ENCODE peak calls at places on chromosome 6, in six cellular contexts. W is nephron progenitor cell, G is glutamatergic neuron, N is AG09309, C is fibroblast of lung, R is Caco-2. S is an unnamed sample.

GRCh38 chr6:145836170-145836569 is 21.6 kb upstream of the FBXO30 start:
- DNase-seq in W (no peak), G (no peak), N (no peak), C (peak; percentile 57), R (no peak), S (no peak)

GRCh38 chr6:3913077-3913957 is 64.1 kb downstream of the FAM50B start:
- DNase-seq in W (no peak), G (no peak), N (peak; percentile 96), C (peak; percentile 99), R (peak; percentile 73), S (peak; percentile 89)

GRCh38 chr6:148980234-148980633 is 233.4 kb downstream of the UST start:
- DNase-seq in W (no peak), G (no peak), N (no peak), C (peak; percentile 55), R (no peak), S (no peak)

GRCh38 chr6:16108996-16109658 is 19.8 kb upstream of the MYLIP start:
- DNase-seq in W (no peak), G (no peak), N (no peak), C (no peak), R (no peak), S (no peak)

GRCh38 chr6:17281497-17282481 is 628 bp downstream of the RBM24 start:
- DNase-seq in W (peak; percentile 8), G (peak; percentile 32), N (no peak), C (peak; percentile 40), R (no peak), S (no peak)

GRCh38 chr6:102356170-102356569 is 962.7 kb downstream of the GRIK2 start:
- DNase-seq in W (no peak), G (no peak), N (no peak), C (no peak), R (no peak), S (no peak)

GRCh38 chr6:18293192-18293904 is 29.0 kb upstream of the DEK start:
- DNase-seq in W (no peak), G (no peak), N (peak; percentile 59), C (peak; percentile 45), R (no peak), S (no peak)

GRCh38 chr6:73704260-73704659 is 8.3 kb downstream of the CD109 start:
- DNase-seq in W (no peak), G (no peak), N (peak; percentile 95), C (peak; percentile 99), R (peak; percentile 10), S (peak; percentile 86)

GRCh38 chr6:127865108-127865507 is 35.8 kb downstream of the THEMIS start:
- DNase-seq in W (no peak), G (no peak), N (no peak), C (no peak), R (peak; percentile 4), S (no peak)

GRCh38 chr6:98977606-98978292 is 30.0 kb upstream of the FBXL4 start:
- DNase-seq in W (no peak), G (no peak), N (no peak), C (no peak), R (no peak), S (no peak)

GRCh38 chr6:104796031-104796785 is 63.5 kb downstream of the HACE1 start:
- DNase-seq in W (no peak), G (no peak), N (no peak), C (no peak), R (no peak), S (no peak)

GRCh38 chr6:131167773-131168172 is 32.5 kb downstream of the AKAP7 start:
- DNase-seq in W (no peak), G (no peak), N (no peak), C (no peak), R (no peak), S (no peak)

GRCh38 chr6:140879861-140880260 is 1252.9 kb upstream of the GJE1 start:
- DNase-seq in W (no peak), G (no peak), N (peak; percentile 47), C (peak; percentile 62), R (no peak), S (no peak)

GRCh38 chr6:16204653-16205376 is 33.6 kb upstream of the GMPR start:
- DNase-seq in W (no peak), G (no peak), N (no peak), C (no peak), R (no peak), S (no peak)

GRCh38 chr6:162409986-162410715 is 317.4 kb downstream of the PRKN start:
- DNase-seq in W (no peak), G (no peak), N (no peak), C (no peak), R (no peak), S (no peak)

GRCh38 chr6:76275746-76276145 is 203.3 kb upstream of the IMPG1 start:
- DNase-seq in W (no peak), G (no peak), N (no peak), C (no peak), R (peak; percentile 13), S (no peak)

GRCh38 chr6:3372912-3373554 is 83.8 kb downstream of the SLC22A23 start:
- DNase-seq in W (no peak), G (no peak), N (no peak), C (no peak), R (no peak), S (no peak)

GRCh38 chr6:105757512-105758200 is 328.5 kb upstream of the PRDM1 start:
- DNase-seq in W (no peak), G (no peak), N (no peak), C (no peak), R (no peak), S (no peak)

GRCh38 chr6:121000381-121000780 is 333.9 kb downstream of the TBC1D32 start:
- DNase-seq in W (no peak), G (no peak), N (no peak), C (no peak), R (no peak), S (no peak)

GRCh38 chr6:143333081-143333480 is 117.4 kb downstream of the ADAT2 start:
- DNase-seq in W (no peak), G (no peak), N (no peak), C (peak; percentile 26), R (no peak), S (no peak)

GRCh38 chr6:148971027-148971927 is 224.4 kb downstream of the UST start:
- DNase-seq in W (no peak), G (no peak), N (no peak), C (peak; percentile 51), R (no peak), S (no peak)

GRCh38 chr6:37396571-37397185 is 36.3 kb upstream of the CMTR1 start:
- DNase-seq in W (no peak), G (no peak), N (peak; percentile 32), C (peak; percentile 69), R (no peak), S (no peak)

GRCh38 chr6:124974770-124975377 is 12.6 kb downstream of the RNF217 start:
- DNase-seq in W (no peak), G (no peak), N (no peak), C (no peak), R (no peak), S (no peak)

GRCh38 chr6:141956046-141956761 is 176.5 kb upstream of the GJE1 start:
- DNase-seq in W (no peak), G (no peak), N (peak; percentile 10), C (peak; percentile 17), R (no peak), S (no peak)

GRCh38 chr6:75719133-75719532 is 29.9 kb upstream of the MYO6 start:
- DNase-seq in W (no peak), G (no peak), N (no peak), C (no peak), R (no peak), S (no peak)

GRCh38 chr6:23498013-23498412 is 628.0 kb upstream of the NRSN1 start:
- DNase-seq in W (no peak), G (no peak), N (no peak), C (peak; percentile 48), R (no peak), S (peak; percentile 31)
- TF ChIP-seq CTCF in W (no peak), G (no peak), N (no peak), C (no peak), R (no peak), S (no peak)

DNA sequence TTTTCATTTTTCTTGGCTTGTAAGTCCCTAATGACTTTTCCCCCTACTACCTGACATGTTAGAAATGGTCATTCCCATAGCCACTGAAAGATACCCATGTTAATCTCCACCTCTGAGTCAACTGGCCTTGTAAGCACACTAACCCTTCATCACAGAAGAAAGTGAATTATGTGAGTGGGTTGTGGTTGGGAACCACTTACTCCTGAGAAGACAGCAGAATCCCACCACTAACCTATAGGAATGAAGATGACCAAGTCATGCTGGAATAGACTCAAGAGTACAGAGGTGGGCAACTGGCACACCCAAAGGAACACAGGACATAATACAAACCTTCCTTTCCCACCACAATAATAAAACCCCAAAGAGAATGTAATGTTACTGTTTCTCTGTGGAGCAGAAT is 30.1 kb downstream of the RAMACL start:
- DNase-seq in W (no peak), G (no peak), N (no peak), C (peak; percentile 74), R (no peak), S (no peak)
- TF ChIP-seq CTCF in W (no peak), G (no peak), N (no peak), C (no peak), R (no peak), S (no peak)

GRCh38 chr6:69867075-69867911 is 937 bp downstream of the COL19A1 start:
- DNase-seq in W (peak; percentile 84), G (peak; percentile 87), N (no peak), C (peak; percentile 32), R (peak; percentile 78), S (no peak)
- TF ChIP-seq CTCF in W (peak; percentile 8), G (no peak), N (no peak), C (peak; percentile 9), R (no peak), S (no peak)

DNA sequence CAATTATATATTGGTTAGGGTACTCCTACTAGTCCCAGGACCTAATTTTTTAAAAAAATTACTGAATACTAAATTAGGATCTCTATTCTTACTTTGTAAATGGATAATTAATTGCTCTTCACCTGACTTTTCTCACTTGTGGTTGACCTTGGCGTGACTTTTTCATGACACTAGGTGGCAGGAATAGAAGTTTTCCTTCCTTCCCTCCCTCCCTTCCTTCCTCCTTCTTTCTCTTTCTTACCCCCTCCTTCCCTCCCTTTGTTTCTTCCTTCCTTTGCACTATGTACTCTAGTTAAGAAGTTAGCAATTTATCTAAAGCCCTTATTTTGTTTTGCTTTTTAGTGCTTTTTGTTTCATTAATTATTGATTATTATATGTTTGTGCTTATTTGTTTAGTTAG is 20.4 kb upstream of the HBS1L start:
- DNase-seq in W (no peak), G (no peak), N (no peak), C (no peak), R (no peak), S (no peak)
- TF ChIP-seq CTCF in W (no peak), G (peak; percentile 25), N (no peak), C (no peak), R (no peak), S (no peak)

GRCh38 chr6:150600302-150601017 is 775 bp downstream of the PLEKHG1 start:
- DNase-seq in W (peak; percentile 71), G (peak; percentile 80), N (peak; percentile 3), C (peak; percentile 83), R (peak; percentile 85), S (peak; percentile 8)
- TF ChIP-seq CTCF in W (peak; percentile 42), G (peak; percentile 57), N (peak; percentile 49), C (peak; percentile 24), R (peak; percentile 73), S (peak; percentile 29)

DNA sequence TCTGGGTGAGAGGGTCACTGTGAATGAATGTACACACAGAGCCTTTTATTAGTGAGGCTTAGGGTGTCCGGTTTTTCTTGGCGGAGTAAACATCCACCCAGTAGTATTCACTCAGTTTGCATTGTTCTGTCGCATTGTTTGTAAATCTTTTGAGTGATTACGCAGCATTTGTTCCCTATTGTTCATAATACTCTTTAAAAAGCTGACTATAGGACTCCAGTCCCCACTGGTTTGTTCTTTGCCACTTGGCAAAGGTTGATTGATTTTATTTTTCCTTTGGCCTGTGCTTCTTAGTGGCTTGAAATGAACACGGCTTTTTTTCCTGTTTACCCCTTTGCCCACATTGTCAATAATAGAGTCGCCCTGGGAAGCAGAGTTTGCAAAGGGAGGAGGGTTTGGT is 130.1 kb upstream of the ESR1 start:
- DNase-seq in W (no peak), G (no peak), N (no peak), C (no peak), R (no peak), S (no peak)
- TF ChIP-seq CTCF in W (no peak), G (no peak), N (no peak), C (no peak), R (no peak), S (no peak)